ENCODE peak calls at places on chromosome 1, in four cellular contexts. T, Q, D and N are unnamed samples. For H3K4me1, the result is how much of the 10 kb centered on the place peaks cover.

GRCh38 chr1:27427836-27428315 is 35.5 kb downstream of the GPR3 start:
- DNase-seq in T (no peak), Q (no peak), D (no peak), N (no peak)

GRCh38 chr1:43983253-43983904 is 4.4 kb downstream of the B4GALT2 start:
- DNase-seq in T (no peak), Q (no peak), D (no peak), N (peak)

GRCh38 chr1:21335750-21336168 is 45.5 kb upstream of the ECE1 start:
- DNase-seq in T (no peak), Q (no peak), D (no peak), N (peak)

GRCh38 chr1:203797948-203798347 is 2.5 kb downstream of the ZBED6 start:
- DNase-seq in T (no peak), Q (peak), D (no peak), N (peak)

GRCh38 chr1:246219508-246220030 is 287.5 kb downstream of the SMYD3 start:
- DNase-seq in T (no peak), Q (no peak), D (no peak), N (no peak)

GRCh38 chr1:11938722-11939526 is 4.4 kb downstream of the PLOD1 start:
- DNase-seq in T (no peak), Q (no peak), D (peak), N (no peak)

GRCh38 chr1:226762988-226763740 is 24.1 kb upstream of the ITPKB start:
- DNase-seq in T (no peak), Q (no peak), D (no peak), N (no peak)

GRCh38 chr1:170768929-170769328 is 105.0 kb downstream of the PRRX1 start:
- DNase-seq in T (no peak), Q (no peak), D (no peak), N (no peak)

GRCh38 chr1:227870375-227870774 is 54.9 kb downstream of the PRSS38 start:
- DNase-seq in T (no peak), Q (no peak), D (no peak), N (no peak)

GRCh38 chr1:16162163-16162822 is 6.4 kb upstream of the EPHA2 start:
- DNase-seq in T (no peak), Q (no peak), D (no peak), N (peak)

GRCh38 chr1:100881687-100882086 is 13.0 kb downstream of the EXTL2 start:
- DNase-seq in T (no peak), Q (no peak), D (no peak), N (no peak)

GRCh38 chr1:906532-907420 is 16.9 kb upstream of the SAMD11 start:
- DNase-seq in T (peak), Q (no peak), D (peak), N (peak)

GRCh38 chr1:74502432-74502831 is 10.0 kb downstream of the LRRC53 start:
- DNase-seq in T (no peak), Q (no peak), D (no peak), N (no peak)

GRCh38 chr1:60279798-60280197 is 206.2 kb upstream of the C1orf87 start:
- DNase-seq in T (no peak), Q (no peak), D (no peak), N (no peak)

GRCh38 chr1:42206164-42206563 is 41.6 kb upstream of the GUCA2A start:
- DNase-seq in T (no peak), Q (no peak), D (no peak), N (no peak)

GRCh38 chr1:96804649-96805048 is 83.1 kb downstream of the PTBP2 start:
- DNase-seq in T (no peak), Q (no peak), D (no peak), N (no peak)

GRCh38 chr1:204569478-204569877 is 53.3 kb downstream of the MDM4 start:
- DNase-seq in T (no peak), Q (no peak), D (no peak), N (no peak)

GRCh38 chr1:54287176-54287650 is 87.2 kb downstream of the MRPL37 start:
- DNase-seq in T (peak), Q (peak), D (peak), N (peak)

GRCh38 chr1:233638513-233638912 is 24.6 kb downstream of the KCNK1 start:
- DNase-seq in T (no peak), Q (no peak), D (no peak), N (no peak)

GRCh38 chr1:162070094-162070748 is 730 bp downstream of the NOS1AP start:
- DNase-seq in T (peak), Q (peak), D (no peak), N (peak)

GRCh38 chr1:8965121-8965820 is 19.6 kb downstream of the CA6 start:
- DNase-seq in T (no peak), Q (no peak), D (no peak), N (no peak)

GRCh38 chr1:36089393-36090121 is 865 bp downstream of the ADPRS start:
- DNase-seq in T (no peak), Q (no peak), D (no peak), N (peak)

GRCh38 chr1:51877434-51878306 is 857 bp downstream of the NRDC start:
- DNase-seq in T (peak), Q (peak), D (peak), N (no peak)

GRCh38 chr1:2566106-2567045 is 10.2 kb downstream of the TNFRSF14 start:
- DNase-seq in T (no peak), Q (no peak), D (no peak), N (no peak)

GRCh38 chr1:200279810-200280411 is 129.9 kb downstream of the ZNF281 start:
- DNase-seq in T (peak), Q (peak), D (peak), N (no peak)

GRCh38 chr1:178143730-178144343 is 49.9 kb downstream of the RASAL2 start:
- DNase-seq in T (no peak), Q (no peak), D (no peak), N (no peak)

GRCh38 chr1:107529511-107530149 is 388.8 kb downstream of the NTNG1 start:
- DNase-seq in T (no peak), Q (no peak), D (no peak), N (no peak)

GRCh38 chr1:2823921-2824660 is 22.6 kb upstream of the TTC34 start:
- DNase-seq in T (no peak), Q (no peak), D (no peak), N (no peak)

GRCh38 chr1:52602328-52603300 is at the start of gene GPX7:
- DNase-seq in T (peak), Q (peak), D (peak), N (peak)

GRCh38 chr1:176741181-176741580 is 278.2 kb downstream of the PAPPA2 start:
- DNase-seq in T (no peak), Q (no peak), D (no peak), N (no peak)

GRCh38 chr1:98292994-98293393 is 368.5 kb upstream of the SNX7 start:
- DNase-seq in T (no peak), Q (no peak), D (no peak), N (no peak)

GRCh38 chr1:219498666-219499065 is 114.2 kb downstream of the ZC3H11B start:
- DNase-seq in T (no peak), Q (peak), D (no peak), N (no peak)

GRCh38 chr1:92259350-92259749 is 39.4 kb downstream of the GLMN start:
- DNase-seq in T (no peak), Q (no peak), D (no peak), N (no peak)

GRCh38 chr1:57553666-57554065 is 129.8 kb upstream of the DAB1 start:
- DNase-seq in T (no peak), Q (no peak), D (no peak), N (no peak)

GRCh38 chr1:109186704-109187071 is 27.0 kb upstream of the SARS1 start:
- DNase-seq in T (peak), Q (no peak), D (no peak), N (no peak)

GRCh38 chr1:216722841-216723240 is 388 bp downstream of the ESRRG start:
- DNase-seq in T (no peak), Q (no peak), D (no peak), N (no peak)

GRCh38 chr1:1213153-1213918 is 617 bp downstream of the TNFRSF4 start:
- DNase-seq in T (no peak), Q (no peak), D (no peak), N (peak)

GRCh38 chr1:61807606-61808005 is 65.3 kb downstream of the PATJ start:
- DNase-seq in T (no peak), Q (no peak), D (no peak), N (no peak)

GRCh38 chr1:40041466-40041838 is 923 bp downstream of the CAP1 start:
- DNase-seq in T (no peak), Q (no peak), D (no peak), N (no peak)
- H3K4me1 ChIP-seq in T (under half), Q (under half), D (under half), N (half or more)

GRCh38 chr1:235325854-235326253 is 2.1 kb downstream of the ARID4B start:
- DNase-seq in T (no peak), Q (no peak), D (no peak), N (no peak)

GRCh38 chr1:235325139-235325538 is 2.8 kb downstream of the ARID4B start:
- DNase-seq in T (no peak), Q (no peak), D (no peak), N (no peak)

GRCh38 chr1:235328271-235329138 is at the start of gene GGPS1:
- DNase-seq in T (peak), Q (peak), D (peak), N (peak)

GRCh38 chr1:235327559-235328270 is at the start of gene ARID4B:
- DNase-seq in T (no peak), Q (no peak), D (no peak), N (peak)

GRCh38 chr1:235326719-235327558 is 1.0 kb downstream of the ARID4B start:
- DNase-seq in T (peak), Q (peak), D (peak), N (peak)
- H3K4me1 ChIP-seq in T (under half), Q (half or more), D (under half), N (under half)

GRCh38 chr1:244854865-244855578 is 9.3 kb downstream of the HNRNPU start:
- DNase-seq in T (no peak), Q (no peak), D (no peak), N (no peak)
- H3K4me1 ChIP-seq in T (under half), Q (half or more), D (under half), N (under half)

GRCh38 chr1:89126234-89126580 is 293 bp upstream of the GBP2 start:
- DNase-seq in T (no peak), Q (no peak), D (no peak), N (no peak)
- H3K4me1 ChIP-seq in T (under half), Q (under half), D (under half), N (under half)

GRCh38 chr1:78627321-78627720 is 7.1 kb downstream of the IFI44L start:
- DNase-seq in T (no peak), Q (no peak), D (no peak), N (no peak)

GRCh38 chr1:78619803-78620579 is at the start of gene IFI44L:
- DNase-seq in T (no peak), Q (peak), D (no peak), N (peak)

GRCh38 chr1:78619446-78619802 is 824 bp upstream of the IFI44L start:
- DNase-seq in T (no peak), Q (no peak), D (no peak), N (no peak)

GRCh38 chr1:78622548-78622947 is 2.3 kb downstream of the IFI44L start:
- DNase-seq in T (no peak), Q (no peak), D (no peak), N (no peak)

GRCh38 chr1:78624035-78624434 is 3.8 kb downstream of the IFI44L start:
- DNase-seq in T (no peak), Q (no peak), D (no peak), N (no peak)
- H3K4me1 ChIP-seq in T (under half), Q (under half), D (under half), N (under half)